ENCODE peak calls at places on chromosomes 6 and 20, in eight cellular contexts. F is choroid plexus epithelial cell, K is ascending aorta, L is fibroblast of lung, N is GM12865, X is lower lobe of right lung, M is esophagus muscularis mucosa, O is uterus. B is an unnamed sample.

GRCh38 chr6:156396791-156397418 is 380.3 kb upstream of the ARID1B start:
- DNase-seq in F (no peak), K (no peak), L (no peak), N (no peak), X (no peak), M (peak), O (no peak), B (no peak)

GRCh38 chr6:26187981-26188635 is 100.9 kb downstream of the HFE start:
- DNase-seq in F (peak), K (peak), L (peak), N (peak), X (no peak), M (no peak), O (peak), B (peak)

GRCh38 chr6:143176090-143177021 is 115.7 kb downstream of the AIG1 start:
- DNase-seq in F (peak), K (no peak), L (peak), N (no peak), X (no peak), M (no peak), O (no peak), B (peak)

GRCh38 chr6:87066449-87067288 is 28.2 kb downstream of the CGA start:
- DNase-seq in F (peak), K (no peak), L (peak), N (peak), X (no peak), M (no peak), O (peak), B (peak)

GRCh38 chr6:34587325-34587724 is 31.2 kb upstream of the SPDEF start:
- DNase-seq in F (no peak), K (no peak), L (no peak), N (no peak), X (no peak), M (no peak), O (no peak), B (peak)

GRCh38 chr6:33343953-33344611 is 26.5 kb upstream of the ZBTB22 start:
- DNase-seq in F (no peak), K (no peak), L (no peak), N (peak), X (no peak), M (no peak), O (no peak), B (no peak)

GRCh38 chr6:28876702-28877101 is 47.1 kb downstream of the TRIM27 start:
- DNase-seq in F (no peak), K (no peak), L (no peak), N (no peak), X (no peak), M (no peak), O (no peak), B (no peak)

GRCh38 chr20:1154224-1154623 is 30.6 kb downstream of the TMEM74B start:
- DNase-seq in F (no peak), K (no peak), L (no peak), N (no peak), X (no peak), M (no peak), O (no peak), B (no peak)

GRCh38 chr6:139295906-139296305 is 4.1 kb upstream of the TXLNB start:
- DNase-seq in F (no peak), K (no peak), L (no peak), N (no peak), X (no peak), M (no peak), O (no peak), B (no peak)

GRCh38 chr6:156556830-156557229 is 220.3 kb upstream of the ARID1B start:
- DNase-seq in F (no peak), K (no peak), L (no peak), N (no peak), X (no peak), M (no peak), O (no peak), B (no peak)

GRCh38 chr6:120077489-120077888 is 727.9 kb upstream of the MAN1A1 start:
- DNase-seq in F (peak), K (no peak), L (peak), N (peak), X (no peak), M (no peak), O (no peak), B (peak)

DNA sequence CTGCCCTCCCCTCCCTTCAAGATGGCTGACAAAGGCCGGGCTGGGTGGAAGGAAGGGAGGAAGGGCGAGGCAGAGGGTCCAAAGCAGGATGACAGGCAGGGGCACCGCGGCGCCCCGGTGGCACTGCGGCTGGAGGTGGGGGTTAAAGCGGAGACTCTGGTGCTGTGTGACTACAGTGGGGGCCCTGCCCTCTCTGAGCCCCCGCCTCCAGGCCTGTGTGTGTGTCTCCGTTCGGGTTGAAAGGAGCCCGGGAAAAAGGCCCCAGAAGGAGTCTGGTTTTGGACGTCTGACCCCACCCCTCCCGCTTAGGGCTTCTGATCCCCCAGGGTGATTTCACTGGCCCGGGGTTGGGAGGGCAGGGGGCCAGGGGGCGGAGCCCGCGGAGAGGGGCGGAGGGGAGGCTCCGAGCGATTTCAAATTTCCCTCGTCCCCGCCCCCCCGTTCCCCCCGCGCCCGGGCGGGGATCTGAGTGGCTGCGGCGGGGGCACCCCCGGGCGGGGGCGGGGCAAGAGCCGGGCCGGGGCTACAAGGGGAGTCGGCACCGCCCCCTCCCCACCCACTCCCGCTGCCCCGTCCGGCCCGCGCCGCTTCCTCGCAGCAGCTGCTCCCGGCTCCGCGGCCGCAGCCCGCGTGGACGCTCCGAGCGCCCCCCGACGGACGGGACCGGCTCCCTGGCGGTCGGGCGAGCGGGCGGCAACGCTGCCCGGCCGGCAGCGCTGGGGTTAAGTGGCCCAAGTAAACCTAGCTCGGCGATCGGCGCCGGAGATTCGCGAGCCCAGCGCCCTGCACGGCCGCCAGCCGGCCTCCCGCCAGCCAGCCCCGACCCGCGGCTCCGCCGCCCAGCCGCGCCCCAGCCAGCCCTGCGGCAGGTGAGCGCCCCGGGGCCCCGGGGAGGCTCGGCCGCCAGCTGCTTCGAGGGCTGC is at the start of gene DNMT3B:
- DNase-seq in F (peak), K (peak), L (peak), N (peak), X (peak), M (no peak), O (peak), B (peak)
- TF ChIP-seq CTCF in F (no peak), K (no peak), L (no peak), N (no peak), X (no peak), M (peak), O (no peak), B (no peak)

GRCh38 chr20:62953839-62954703 is 1.6 kb downstream of the SLC17A9 start:
- DNase-seq in F (peak), K (peak), L (peak), N (peak), X (peak), M (no peak), O (peak), B (peak)

GRCh38 chr20:62951143-62951895 is 1.2 kb upstream of the SLC17A9 start:
- DNase-seq in F (no peak), K (no peak), L (no peak), N (no peak), X (peak), M (no peak), O (no peak), B (no peak)

GRCh38 chr20:62951896-62952372 is 575 bp upstream of the SLC17A9 start:
- DNase-seq in F (no peak), K (no peak), L (no peak), N (no peak), X (peak), M (no peak), O (no peak), B (no peak)

GRCh38 chr20:62952373-62953166 is at the start of gene SLC17A9:
- DNase-seq in F (no peak), K (peak), L (peak), N (peak), X (peak), M (no peak), O (peak), B (no peak)

GRCh38 chr20:62953167-62953838 is 794 bp downstream of the SLC17A9 start:
- DNase-seq in F (no peak), K (no peak), L (no peak), N (peak), X (peak), M (no peak), O (no peak), B (no peak)
- H3K4me3 ChIP-seq in F (peak), K (peak), L (peak), N (peak), X (peak), M (peak), O (peak), B (no peak)

GRCh38 chr6:11459002-11459658 is 78.4 kb upstream of the TMEM170B start:
- DNase-seq in F (no peak), K (no peak), L (no peak), N (peak), X (no peak), M (no peak), O (no peak), B (no peak)

GRCh38 chr6:11460837-11461661 is 76.5 kb upstream of the TMEM170B start:
- DNase-seq in F (no peak), K (no peak), L (no peak), N (peak), X (no peak), M (no peak), O (no peak), B (no peak)

GRCh38 chr6:11458509-11458908 is 79.0 kb upstream of the TMEM170B start:
- DNase-seq in F (no peak), K (no peak), L (no peak), N (no peak), X (no peak), M (no peak), O (no peak), B (no peak)

GRCh38 chr6:11462742-11463414 is 74.7 kb upstream of the TMEM170B start:
- DNase-seq in F (peak), K (no peak), L (peak), N (no peak), X (no peak), M (no peak), O (no peak), B (peak)

DNA sequence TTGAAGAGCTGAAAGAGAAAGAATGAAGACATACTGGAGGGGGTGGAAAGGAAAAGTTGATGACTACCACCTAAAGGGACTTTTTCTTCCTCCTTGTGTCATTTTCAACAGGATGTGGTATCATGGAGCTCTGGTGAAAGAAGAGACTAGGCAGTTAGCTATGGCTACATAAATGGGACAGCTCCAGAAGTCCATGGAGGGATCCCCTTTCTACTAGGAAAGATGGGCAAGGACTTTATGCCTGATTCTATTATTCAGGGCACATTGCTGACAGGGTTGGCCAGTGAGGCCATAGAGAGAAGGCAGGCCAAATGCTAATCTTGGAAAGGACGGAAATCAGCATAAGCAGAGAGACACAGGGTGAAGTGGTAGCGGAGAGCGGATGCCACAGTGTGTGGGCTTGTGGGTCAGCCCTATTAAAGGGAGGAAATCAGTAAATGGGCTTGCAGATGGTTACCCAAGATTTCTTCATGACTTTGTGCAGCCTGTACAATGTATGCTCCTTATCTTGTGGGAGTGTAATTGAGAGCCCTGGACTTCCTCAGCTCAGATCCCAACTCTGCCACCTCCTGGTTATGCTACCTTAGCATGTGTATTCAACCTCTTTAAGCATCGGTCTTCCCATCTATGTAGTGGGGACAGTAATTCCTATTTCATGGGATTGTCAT is 77.4 kb upstream of the TMEM170B start:
- DNase-seq in F (peak), K (no peak), L (no peak), N (peak), X (no peak), M (no peak), O (no peak), B (peak)
- TF ChIP-seq CTCF in F (peak), K (no peak), L (no peak), N (no peak), X (peak), M (no peak), O (no peak), B (peak)

GRCh38 chr6:169590376-169590939 is 111.4 kb downstream of the WDR27 start:
- DNase-seq in F (no peak), K (no peak), L (no peak), N (no peak), X (no peak), M (no peak), O (no peak), B (no peak)
- H3K4me3 ChIP-seq in F (no peak), K (no peak), L (no peak), N (no peak), X (no peak), M (no peak), O (no peak), B (no peak)

GRCh38 chr6:41191569-41191968 is 9.4 kb downstream of the TREML2 start:
- DNase-seq in F (peak), K (no peak), L (no peak), N (peak), X (peak), M (no peak), O (no peak), B (peak)
- TF ChIP-seq CTCF in F (peak), K (no peak), L (peak), N (peak), X (peak), M (peak), O (no peak), B (peak)

GRCh38 chr20:62355527-62356142 is 11.5 kb downstream of the LAMA5 start:
- DNase-seq in F (peak), K (peak), L (no peak), N (no peak), X (no peak), M (no peak), O (peak), B (peak)
- H3K4me3 ChIP-seq in F (no peak), K (peak), L (peak), N (no peak), X (peak), M (peak), O (no peak), B (peak)

GRCh38 chr20:10538768-10539167 is 103.7 kb downstream of the SLX4IP start:
- DNase-seq in F (no peak), K (no peak), L (no peak), N (no peak), X (no peak), M (no peak), O (no peak), B (no peak)

GRCh38 chr20:10537850-10538480 is 102.9 kb downstream of the SLX4IP start:
- DNase-seq in F (peak), K (no peak), L (peak), N (no peak), X (no peak), M (no peak), O (no peak), B (peak)

GRCh38 chr20:10532351-10532750 is 97.2 kb downstream of the SLX4IP start:
- DNase-seq in F (no peak), K (no peak), L (no peak), N (no peak), X (no peak), M (no peak), O (no peak), B (no peak)

GRCh38 chr20:10539818-10540553 is 104.9 kb downstream of the SLX4IP start:
- DNase-seq in F (no peak), K (no peak), L (no peak), N (no peak), X (no peak), M (no peak), O (no peak), B (no peak)

GRCh38 chr20:10536531-10536930 is 101.4 kb downstream of the SLX4IP start:
- DNase-seq in F (peak), K (no peak), L (peak), N (no peak), X (peak), M (no peak), O (no peak), B (peak)
- TF ChIP-seq CTCF in F (peak), K (no peak), L (peak), N (peak), X (peak), M (peak), O (peak), B (peak)

GRCh38 chr20:19697415-19697814 is 60.6 kb upstream of the RIN2 start:
- DNase-seq in F (no peak), K (no peak), L (no peak), N (no peak), X (no peak), M (no peak), O (no peak), B (peak)
- H3K4me3 ChIP-seq in F (no peak), K (no peak), L (no peak), N (no peak), X (no peak), M (no peak), O (no peak), B (no peak)

DNA sequence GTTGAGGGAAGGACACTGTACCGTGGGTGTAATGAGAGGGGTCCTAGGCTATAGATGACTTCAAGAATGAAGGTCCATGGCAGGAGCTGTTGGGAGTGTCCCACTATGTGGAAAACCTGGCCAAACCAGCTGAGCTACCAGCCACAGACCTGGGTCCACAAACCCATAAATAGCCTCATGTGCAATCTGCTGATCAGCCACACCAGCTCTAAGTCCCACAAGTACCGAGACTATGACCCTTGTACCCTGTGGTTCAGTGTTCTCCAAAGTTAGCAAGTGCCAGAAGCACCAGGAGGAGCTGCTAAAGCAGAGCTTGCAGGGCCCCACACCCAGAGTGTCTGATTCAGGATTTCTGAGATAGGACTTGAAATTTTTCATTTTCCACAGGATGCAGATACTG is 57.7 kb upstream of the ZFAND3 start:
- DNase-seq in F (no peak), K (no peak), L (no peak), N (no peak), X (no peak), M (no peak), O (no peak), B (no peak)
- TF ChIP-seq CTCF in F (no peak), K (no peak), L (no peak), N (no peak), X (no peak), M (no peak), O (no peak), B (no peak)

GRCh38 chr20:32481311-32482103 is 103.6 kb downstream of the NOL4L start:
- DNase-seq in F (peak), K (no peak), L (no peak), N (no peak), X (no peak), M (no peak), O (no peak), B (no peak)
- H3K4me3 ChIP-seq in F (peak), K (peak), L (peak), N (no peak), X (peak), M (peak), O (no peak), B (no peak)